ENCODE peak calls at places on chromosome 7, in four cellular contexts. V, B, O and W are unnamed samples.
A peak's percentile ranks its signal among the peaks of the same experiment; 100 is the strongest.

GRCh38 chr7:29811597-29811996 is 5.3 kb downstream of the WIPF3 start:
- DNase-seq in V (no peak), B (no peak), O (no peak), W (no peak)

GRCh38 chr7:113891828-113892227 is 27.0 kb downstream of the PPP1R3A start:
- DNase-seq in V (no peak), B (no peak), O (no peak), W (no peak)

GRCh38 chr7:123916240-123916724 is 8.8 kb upstream of the SPAM1 start:
- DNase-seq in V (no peak), B (peak; percentile 90), O (peak; percentile 55), W (peak; percentile 22)

GRCh38 chr7:93212881-93213280 is 13.4 kb downstream of the HEPACAM2 start:
- DNase-seq in V (no peak), B (no peak), O (no peak), W (no peak)

GRCh38 chr7:66157060-66157459 is 42.4 kb downstream of the CRCP start:
- DNase-seq in V (no peak), B (no peak), O (no peak), W (peak; percentile 23)

GRCh38 chr7:27840314-27840713 is 100.4 kb downstream of the TAX1BP1 start:
- DNase-seq in V (no peak), B (no peak), O (no peak), W (no peak)

GRCh38 chr7:36128448-36129047 is 24.5 kb upstream of the EEPD1 start:
- DNase-seq in V (peak; percentile 95), B (peak; percentile 59), O (no peak), W (peak; percentile 92)

GRCh38 chr7:24920702-24921679 is 59.0 kb downstream of the OSBPL3 start:
- DNase-seq in V (no peak), B (no peak), O (no peak), W (no peak)

GRCh38 chr7:46900312-46901263 is 681.3 kb downstream of the TNS3 start:
- DNase-seq in V (no peak), B (no peak), O (peak; percentile 18), W (peak; percentile 98)

GRCh38 chr7:191105-192034 is 1.0 kb upstream of the FAM20C start:
- DNase-seq in V (no peak), B (no peak), O (peak; percentile 15), W (peak; percentile 66)

GRCh38 chr7:150739045-150739432 is 1.8 kb downstream of the GIMAP5 start:
- DNase-seq in V (no peak), B (no peak), O (no peak), W (no peak)

GRCh38 chr7:96221888-96222287 is 100.0 kb downstream of the SLC25A13 start:
- DNase-seq in V (no peak), B (no peak), O (no peak), W (no peak)

GRCh38 chr7:1977059-1977875 is 255.5 kb downstream of the MAD1L1 start:
- DNase-seq in V (no peak), B (no peak), O (no peak), W (no peak)

GRCh38 chr7:139106959-139107358 is 2.6 kb downstream of the ZC3HAV1 start:
- DNase-seq in V (no peak), B (no peak), O (no peak), W (no peak)

GRCh38 chr7:26278769-26279168 is 12.9 kb upstream of the SNX10 start:
- DNase-seq in V (no peak), B (no peak), O (no peak), W (no peak)

GRCh38 chr7:25854608-25855497 is 297.1 kb upstream of the NFE2L3 start:
- DNase-seq in V (peak; percentile 93), B (peak; percentile 99), O (peak; percentile 98), W (peak; percentile 96)

GRCh38 chr7:74097937-74098614 is 14.5 kb downstream of the LIMK1 start:
- DNase-seq in V (peak; percentile 94), B (no peak), O (no peak), W (peak; percentile 97)

GRCh38 chr7:85950871-85951270 is 692.8 kb upstream of the GRM3 start:
- DNase-seq in V (no peak), B (no peak), O (no peak), W (no peak)

GRCh38 chr7:105496501-105496900 is 25.6 kb downstream of the PUS7 start:
- DNase-seq in V (no peak), B (no peak), O (no peak), W (peak; percentile 23)

GRCh38 chr7:124089621-124090020 is 56.8 kb upstream of the TMEM229A start:
- DNase-seq in V (no peak), B (no peak), O (no peak), W (peak; percentile 25)

GRCh38 chr7:111832159-111832558 is 269.9 kb upstream of the IMMP2L start:
- DNase-seq in V (no peak), B (no peak), O (no peak), W (no peak)

GRCh38 chr7:28921822-28922221 is 36.3 kb downstream of the TRIL start:
- DNase-seq in V (no peak), B (peak; percentile 83), O (peak; percentile 81), W (peak; percentile 66)

GRCh38 chr7:148515728-148516715 is 74.5 kb upstream of the C7orf33 start:
- DNase-seq in V (no peak), B (no peak), O (no peak), W (no peak)

GRCh38 chr7:50471970-50472369 is 21.8 kb upstream of the FIGNL1 start:
- DNase-seq in V (peak; percentile 59), B (no peak), O (no peak), W (no peak)

GRCh38 chr7:104843198-104843597 is 170.8 kb upstream of the KMT2E start:
- DNase-seq in V (no peak), B (no peak), O (no peak), W (no peak)

GRCh38 chr7:39741942-39742623 is 118.7 kb downstream of the RALA start:
- DNase-seq in V (peak; percentile 85), B (peak; percentile 97), O (peak; percentile 49), W (peak; percentile 70)

GRCh38 chr7:149494738-149495368 is 2.8 kb downstream of the ZNF746 start:
- DNase-seq in V (no peak), B (no peak), O (no peak), W (peak; percentile 86)

GRCh38 chr7:126436213-126436868 is 816.4 kb downstream of the GRM8 start:
- DNase-seq in V (no peak), B (no peak), O (peak; percentile 51), W (no peak)

GRCh38 chr7:116162992-116163391 is 47.3 kb upstream of the TES start:
- DNase-seq in V (no peak), B (peak; percentile 57), O (no peak), W (no peak)

GRCh38 chr7:92691578-92691977 is 101.4 kb upstream of the FAM133B start:
- DNase-seq in V (no peak), B (peak; percentile 83), O (peak; percentile 55), W (peak; percentile 83)

GRCh38 chr7:30727061-30727945 is 24.6 kb upstream of the INMT start:
- DNase-seq in V (no peak), B (peak; percentile 33), O (no peak), W (no peak)

GRCh38 chr7:135509589-135509838 is 388 bp downstream of the CNOT4 start:
- DNase-seq in V (no peak), B (peak; percentile 72), O (no peak), W (peak; percentile 65)

GRCh38 chr7:135514856-135515255 is 5.0 kb upstream of the CNOT4 start:
- DNase-seq in V (peak; percentile 39), B (no peak), O (no peak), W (no peak)

GRCh38 chr7:135509839-135510602 is at the start of gene CNOT4:
- DNase-seq in V (peak; percentile 99), B (peak; percentile 98), O (peak; percentile 96), W (peak; percentile 96)

GRCh38 chr7:135510603-135511183 is 791 bp upstream of the CNOT4 start:
- DNase-seq in V (peak; percentile 79), B (no peak), O (no peak), W (peak; percentile 36)

GRCh38 chr7:135512135-135512887 is 2.4 kb upstream of the CNOT4 start:
- DNase-seq in V (peak; percentile 61), B (peak; percentile 89), O (peak; percentile 63), W (peak; percentile 66)
- TF ChIP-seq CTCF in V (no peak), B (peak; percentile 83), O (peak; percentile 57), W (peak; percentile 57)

GRCh38 chr7:5712566-5712965 is 68.9 kb downstream of the RNF216 start:
- DNase-seq in V (no peak), B (no peak), O (no peak), W (no peak)
- H3K4me3 ChIP-seq in V (no peak overlapping the region), B (no peak overlapping the region), O (no peak overlapping the region), W (no peak overlapping the region)

GRCh38 chr7:157801971-157802675 is 465.3 kb downstream of the DNAJB6 start:
- DNase-seq in V (no peak), B (no peak), O (no peak), W (no peak)
- TF ChIP-seq CTCF in V (no peak), B (no peak), O (no peak), W (no peak)

DNA sequence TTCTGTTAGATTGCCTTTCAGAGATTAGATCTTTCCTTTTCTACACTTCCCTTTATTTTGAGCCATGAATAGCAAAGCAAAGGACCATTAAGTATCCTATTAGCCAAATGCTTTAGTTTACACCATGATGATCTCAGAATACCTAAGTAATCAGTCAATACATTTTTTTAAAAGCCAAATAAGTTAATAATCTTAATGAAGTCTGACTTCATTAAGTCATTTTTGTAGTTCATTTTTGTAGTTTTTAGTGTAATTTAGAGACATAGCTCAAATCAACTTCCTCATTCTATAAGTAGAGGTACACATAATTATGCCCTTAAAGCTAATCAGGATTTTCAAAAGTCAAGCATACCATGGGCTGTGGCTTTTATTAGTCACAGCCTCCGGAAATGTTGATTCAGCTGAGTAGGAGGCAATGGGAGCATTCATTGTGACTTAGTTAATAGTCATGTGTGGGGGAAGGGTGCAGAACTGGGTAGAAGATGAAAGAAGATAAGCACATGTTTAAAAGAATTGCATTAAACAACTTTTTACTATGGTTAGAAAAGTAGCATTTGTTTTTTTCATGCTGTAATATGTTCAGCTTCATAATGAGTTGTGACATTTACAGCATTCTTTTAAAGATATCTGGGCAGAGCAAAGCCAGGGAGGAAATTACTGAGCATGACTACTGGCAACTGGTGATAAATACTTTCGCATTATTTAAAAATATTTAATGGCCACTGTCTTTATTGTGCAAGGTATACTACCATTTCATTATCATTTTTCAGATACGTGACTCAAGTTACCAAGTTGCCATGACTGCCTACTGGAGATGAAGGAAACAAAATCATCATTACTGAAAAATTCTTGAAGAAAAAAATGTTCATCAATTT is 57.3 kb upstream of the CCDC71L start:
- DNase-seq in V (no peak), B (peak; percentile 52), O (no peak), W (peak; percentile 99)
- H3K4me3 ChIP-seq in V (no peak overlapping the region), B (no peak overlapping the region), O (no peak overlapping the region), W (no peak overlapping the region)

DNA sequence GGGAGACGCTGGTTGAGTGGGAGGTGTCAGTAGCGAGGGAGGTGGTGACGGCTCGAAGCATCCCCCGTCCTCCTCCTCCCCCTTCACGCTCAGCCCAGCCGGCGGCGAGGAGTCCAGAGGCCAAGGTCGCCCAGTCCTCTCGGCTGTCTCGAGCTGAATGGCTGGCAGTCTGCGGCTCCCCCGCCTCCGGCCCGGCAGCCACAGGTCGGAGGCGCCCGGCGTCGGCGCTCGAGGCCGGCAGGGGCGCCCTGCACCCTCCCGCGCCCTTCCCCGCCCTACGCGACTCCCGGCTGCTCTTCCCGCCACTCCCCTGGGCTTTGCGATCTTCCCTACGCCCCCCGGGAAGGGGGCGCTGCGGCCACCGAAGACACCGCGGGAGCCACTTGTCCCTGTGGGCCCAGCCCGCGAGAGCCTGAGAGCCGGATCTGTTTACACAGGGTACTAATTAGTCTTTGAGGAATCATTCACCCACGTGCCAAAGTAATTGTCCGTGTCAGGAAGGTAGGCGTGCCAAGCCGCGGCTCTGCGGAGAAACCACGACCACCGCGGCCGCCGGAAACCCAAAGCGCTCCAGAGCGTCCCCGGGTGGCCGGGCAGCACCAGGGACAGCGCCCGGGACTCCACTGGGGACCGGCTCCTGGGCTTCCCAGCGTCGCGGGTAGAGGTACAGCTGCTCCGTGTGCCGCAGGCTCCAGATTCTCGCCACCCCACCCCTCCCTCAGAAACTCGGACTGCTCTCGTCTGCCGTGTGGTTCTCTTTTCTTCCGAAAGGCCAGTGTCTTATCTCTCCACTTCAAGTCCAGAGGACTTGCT is at the start of gene NXPH1:
- DNase-seq in V (no peak), B (peak; percentile 83), O (peak; percentile 88), W (no peak)
- TF ChIP-seq CTCF in V (no peak), B (peak; percentile 49), O (no peak), W (no peak)